ENCODE peak calls at places on chromosomes 3 and 15, in four cellular contexts. L is GM12878, R is H1, B is K562. U is an unnamed sample.

GRCh38 chr3:161444678-161445077 is 51.9 kb upstream of the OTOL1 start:
- DNase-seq in L (no peak), R (no peak), B (no peak), U (no peak)

GRCh38 chr15:65824941-65825544 is 33.0 kb upstream of the DENND4A start:
- DNase-seq in L (no peak), R (no peak), B (no peak), U (no peak)

GRCh38 chr3:17605032-17605431 is 137.4 kb downstream of the TBC1D5 start:
- DNase-seq in L (no peak), R (no peak), B (no peak), U (peak)

GRCh38 chr15:67183443-67184169 is 70.9 kb downstream of the AAGAB start:
- DNase-seq in L (no peak), R (no peak), B (no peak), U (peak)

GRCh38 chr3:32510075-32510724 is 7.5 kb upstream of the CMTM6 start:
- DNase-seq in L (no peak), R (peak), B (peak), U (peak)

GRCh38 chr15:64157599-64158125 is 5.2 kb downstream of the PPIB start:
- DNase-seq in L (no peak), R (no peak), B (no peak), U (no peak)

GRCh38 chr3:124586126-124587052 is 143.9 kb upstream of the UMPS start:
- DNase-seq in L (no peak), R (peak), B (peak), U (peak)

GRCh38 chr15:56524915-56525314 is 60.0 kb upstream of the MNS1 start:
- DNase-seq in L (no peak), R (no peak), B (no peak), U (no peak)

GRCh38 chr3:28286595-28286994 is 45.2 kb downstream of the CMC1 start:
- DNase-seq in L (peak), R (no peak), B (peak), U (peak)

GRCh38 chr3:161415506-161416231 is 44.4 kb upstream of the SPTSSB start:
- DNase-seq in L (no peak), R (no peak), B (no peak), U (no peak)

GRCh38 chr3:184565421-184566211 is 4.0 kb downstream of the EPHB3 start:
- DNase-seq in L (no peak), R (no peak), B (no peak), U (no peak)

GRCh38 chr15:48925714-48926223 is 38.0 kb downstream of the SHC4 start:
- DNase-seq in L (no peak), R (no peak), B (peak), U (peak)

GRCh38 chr15:99101501-99101900 is 3.4 kb upstream of the SYNM start:
- DNase-seq in L (no peak), R (no peak), B (no peak), U (no peak)

GRCh38 chr3:129289201-129289921 is 10.7 kb downstream of the HMCES start:
- DNase-seq in L (no peak), R (no peak), B (no peak), U (no peak)

GRCh38 chr3:105823149-105823866 is 45.5 kb downstream of the CBLB start:
- DNase-seq in L (no peak), R (no peak), B (peak), U (peak)

GRCh38 chr3:195059471-195060216 is 211.3 kb downstream of the XXYLT1 start:
- DNase-seq in L (no peak), R (no peak), B (no peak), U (peak)

GRCh38 chr3:44125882-44126281 is 115.8 kb upstream of the TOPAZ1 start:
- DNase-seq in L (no peak), R (no peak), B (no peak), U (no peak)

GRCh38 chr3:113531826-113532697 is at the start of gene SIDT1:
- DNase-seq in L (peak), R (no peak), B (no peak), U (no peak)

GRCh38 chr15:59539799-59540198 is 71.8 kb upstream of the GCNT3 start:
- DNase-seq in L (no peak), R (no peak), B (no peak), U (no peak)

GRCh38 chr15:50163719-50164410 is 18.1 kb upstream of the SLC27A2 start:
- DNase-seq in L (no peak), R (no peak), B (no peak), U (no peak)

GRCh38 chr3:124383051-124383450 is 347.2 kb upstream of the UMPS start:
- DNase-seq in L (no peak), R (no peak), B (no peak), U (no peak)

GRCh38 chr3:149266733-149267132 is 45.1 kb upstream of the CP start:
- DNase-seq in L (no peak), R (no peak), B (no peak), U (no peak)

GRCh38 chr3:142278451-142278850 is 53.1 kb upstream of the GK5 start:
- DNase-seq in L (no peak), R (no peak), B (no peak), U (no peak)

GRCh38 chr3:40387001-40387894 is at the start of gene ENTPD3:
- DNase-seq in L (no peak), R (peak), B (peak), U (no peak)

GRCh38 chr3:24264748-24265158 is 229.9 kb downstream of the THRB start:
- DNase-seq in L (no peak), R (no peak), B (peak), U (peak)

GRCh38 chr3:100463002-100463401 is 29.4 kb upstream of the TMEM45A start:
- DNase-seq in L (peak), R (no peak), B (peak), U (peak)

GRCh38 chr15:28004143-28005003 is 94.7 kb downstream of the OCA2 start:
- DNase-seq in L (no peak), R (peak), B (no peak), U (no peak)

GRCh38 chr3:37795431-37796061 is 66.1 kb upstream of the CTDSPL start:
- DNase-seq in L (no peak), R (no peak), B (no peak), U (no peak)

GRCh38 chr15:76840830-76841460 is 64.2 kb downstream of the SCAPER start:
- DNase-seq in L (no peak), R (no peak), B (peak), U (peak)

GRCh38 chr3:51501833-51502561 is 2.2 kb upstream of the DCAF1 start:
- DNase-seq in L (peak), R (peak), B (peak), U (peak)

GRCh38 chr3:71503525-71504249 is 79.8 kb downstream of the FOXP1 start:
- DNase-seq in L (no peak), R (no peak), B (no peak), U (no peak)

GRCh38 chr3:133136114-133137041 is 98.2 kb downstream of the TMEM108 start:
- DNase-seq in L (peak), R (no peak), B (no peak), U (no peak)

GRCh38 chr3:140014831-140015495 is 80.0 kb downstream of the CLSTN2 start:
- DNase-seq in L (no peak), R (peak), B (no peak), U (no peak)

GRCh38 chr3:102225407-102226132 is 209.2 kb upstream of the ZPLD1 start:
- DNase-seq in L (peak), R (no peak), B (no peak), U (peak)

DNA sequence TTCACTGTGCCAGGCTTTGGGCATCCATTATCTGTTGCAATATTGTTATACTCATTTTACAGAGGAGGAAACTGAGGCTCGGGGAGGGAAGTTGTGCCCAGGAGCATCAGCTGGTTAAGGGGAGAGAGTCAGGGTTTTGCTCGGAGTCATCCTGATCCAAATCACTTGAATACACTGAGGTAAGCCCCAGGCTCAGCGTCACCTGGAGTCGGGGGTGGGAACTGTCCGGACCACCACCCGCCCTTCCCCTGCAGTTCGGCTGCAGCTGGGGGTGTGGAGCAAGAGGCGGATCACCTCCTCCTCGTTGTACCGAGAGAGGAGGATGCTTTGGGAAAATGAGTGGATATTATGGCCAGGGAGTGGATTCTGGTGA is 646 bp downstream of the HRH1 start:
- DNase-seq in L (no peak), R (peak), B (no peak), U (no peak)
- TF ChIP-seq HDAC6 in L (no peak), R (no peak), B (no peak), U (no peak)

GRCh38 chr3:35674451-35675109 is 35.3 kb downstream of the ARPP21 start:
- DNase-seq in L (no peak), R (no peak), B (no peak), U (no peak)

GRCh38 chr3:35677797-35678196 is 38.5 kb downstream of the ARPP21 start:
- DNase-seq in L (no peak), R (no peak), B (no peak), U (no peak)

GRCh38 chr3:35673017-35673416 is 33.7 kb downstream of the ARPP21 start:
- DNase-seq in L (no peak), R (no peak), B (no peak), U (no peak)

GRCh38 chr3:35675206-35675605 is 35.9 kb downstream of the ARPP21 start:
- DNase-seq in L (no peak), R (no peak), B (no peak), U (no peak)

GRCh38 chr3:35675621-35676020 is 36.3 kb downstream of the ARPP21 start:
- DNase-seq in L (no peak), R (no peak), B (no peak), U (no peak)
- TF ChIP-seq HDAC6 in L (no peak), R (no peak), B (no peak), U (no peak)

DNA sequence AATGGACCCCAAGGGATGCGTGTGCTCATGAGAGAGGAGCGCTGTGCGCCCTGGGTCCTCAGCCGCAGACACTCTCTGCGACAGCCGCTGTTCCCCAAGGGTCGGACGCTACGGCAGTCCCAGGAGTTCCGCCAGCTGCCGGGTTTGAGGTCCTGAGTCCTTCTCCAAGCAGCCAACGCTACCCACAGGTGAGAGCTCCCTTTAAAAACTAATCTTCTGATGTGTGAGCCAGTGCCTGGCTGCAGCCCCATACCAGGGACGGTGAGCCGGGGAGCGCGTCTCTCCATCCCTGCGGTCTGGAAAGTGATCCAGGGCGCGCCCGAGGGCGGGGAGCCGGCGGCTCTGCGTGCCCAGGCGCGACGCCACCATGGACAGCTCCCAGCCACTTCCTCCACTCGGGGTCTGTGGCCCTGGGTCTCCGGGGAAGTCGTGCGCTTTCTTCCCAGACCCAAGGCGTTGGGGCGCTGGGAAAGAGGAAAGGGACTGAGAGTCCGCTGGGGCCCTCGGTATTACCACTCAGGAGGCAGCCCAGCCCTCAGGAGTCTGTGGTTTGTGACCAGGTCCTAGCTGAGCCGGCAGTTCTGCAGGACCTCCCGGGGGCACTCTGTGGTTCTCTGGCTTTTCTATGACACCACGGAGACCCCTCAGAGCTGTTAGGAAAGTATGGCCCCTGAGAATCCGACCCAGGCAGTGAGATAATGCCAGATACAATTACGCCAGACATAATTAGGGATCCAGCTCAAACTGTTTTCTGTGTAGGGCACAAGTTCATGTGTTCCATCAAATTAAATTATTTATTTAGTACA is 1.4 kb downstream of the CEMIP start:
- DNase-seq in L (no peak), R (peak), B (peak), U (peak)
- TF ChIP-seq HDAC6 in L (no peak), R (no peak), B (peak), U (no peak)

DNA sequence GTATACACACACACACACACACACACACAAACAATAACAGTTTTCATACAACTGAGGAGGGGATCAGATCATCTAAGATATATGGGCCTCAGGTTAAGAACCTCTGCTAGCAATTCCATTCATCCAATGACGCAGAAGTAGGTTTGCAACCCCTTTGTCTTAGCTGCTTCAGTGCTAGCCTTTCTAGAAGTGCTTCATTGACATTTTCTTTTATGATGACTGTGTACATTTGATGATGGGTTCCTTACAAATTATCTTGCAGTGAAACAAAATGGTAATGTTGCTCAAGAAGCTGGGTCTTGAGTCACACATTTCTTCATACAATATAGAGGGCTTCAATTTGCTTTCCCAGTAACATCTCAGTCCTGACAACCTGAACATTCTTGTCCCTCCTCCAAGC is 269.6 kb downstream of the CNTN3 start:
- DNase-seq in L (no peak), R (no peak), B (no peak), U (no peak)
- TF ChIP-seq HDAC6 in L (no peak), R (no peak), B (no peak), U (no peak)

GRCh38 chr15:79101866-79102581 is 11.4 kb upstream of the RASGRF1 start:
- DNase-seq in L (no peak), R (peak), B (peak), U (no peak)
- TF ChIP-seq HDAC6 in L (no peak), R (no peak), B (no peak), U (no peak)

GRCh38 chr3:31448035-31448881 is 84.5 kb upstream of the STT3B start:
- DNase-seq in L (no peak), R (peak), B (peak), U (peak)
- TF ChIP-seq HDAC6 in L (no peak), R (no peak), B (no peak), U (no peak)

DNA sequence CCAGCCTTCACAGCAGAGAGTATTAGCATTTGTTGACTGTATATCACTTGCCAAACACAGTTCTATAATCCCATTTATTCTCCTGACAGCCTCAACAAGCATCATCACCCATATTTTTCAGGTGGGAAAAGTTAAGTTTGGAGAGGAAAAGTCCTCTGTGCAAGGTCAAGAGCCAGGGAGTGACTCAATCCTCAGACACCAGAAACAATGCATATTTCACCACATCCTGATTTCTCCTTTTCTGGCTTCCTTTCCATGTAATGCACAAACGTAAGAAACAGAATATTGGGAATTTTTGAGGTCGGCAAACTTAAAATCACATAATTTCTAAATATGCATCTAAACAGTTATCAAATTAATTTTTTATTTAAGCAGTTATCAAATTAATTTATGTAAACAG is 116.0 kb upstream of the GADL1 start:
- DNase-seq in L (no peak), R (no peak), B (no peak), U (no peak)
- TF ChIP-seq HDAC6 in L (no peak), R (no peak), B (no peak), U (no peak)